ENCODE peak calls at places on chromosome 7, in six cellular contexts. G is H9, F is DND-41, U is mammary epithelial cell, I is kidney, K is neuronal stem cell. E is an unnamed sample.

GRCh38 chr7:27863866-27864265 is 123.9 kb downstream of the TAX1BP1 start:
- DNase-seq in G (peak; percentile 41), F (no peak), U (no peak), I (no peak), K (no peak), E (no peak)

GRCh38 chr7:50655020-50655419 is 89.8 kb upstream of the DDC start:
- DNase-seq in G (no peak), F (no peak), U (no peak), I (no peak), K (no peak), E (no peak)

GRCh38 chr7:150378115-150378852 is 846 bp upstream of the ZNF775 start:
- DNase-seq in G (peak; percentile 96), F (peak; percentile 89), U (no peak), I (peak; percentile 79), K (peak; percentile 83), E (peak; percentile 85)

GRCh38 chr7:139566075-139566474 is 42.6 kb downstream of the CLEC2L start:
- DNase-seq in G (no peak), F (no peak), U (no peak), I (no peak), K (no peak), E (no peak)

GRCh38 chr7:127819975-127820778 is 168.2 kb downstream of the SND1 start:
- DNase-seq in G (no peak), F (no peak), U (peak; percentile 11), I (no peak), K (no peak), E (no peak)

GRCh38 chr7:114303301-114303700 is 111.3 kb upstream of the FOXP2 start:
- DNase-seq in G (no peak), F (no peak), U (no peak), I (no peak), K (no peak), E (no peak)

GRCh38 chr7:119945822-119946221 is 327.2 kb upstream of the KCND2 start:
- DNase-seq in G (no peak), F (no peak), U (no peak), I (no peak), K (no peak), E (no peak)

GRCh38 chr7:145263886-145264285 is 428.0 kb upstream of the TPK1 start:
- DNase-seq in G (no peak), F (no peak), U (no peak), I (no peak), K (no peak), E (no peak)

GRCh38 chr7:154967581-154967980 is 35.3 kb downstream of the PAXIP1 start:
- DNase-seq in G (no peak), F (no peak), U (no peak), I (no peak), K (no peak), E (no peak)

GRCh38 chr7:48427671-48428070 is 256.4 kb downstream of the ABCA13 start:
- DNase-seq in G (no peak), F (no peak), U (peak; percentile 71), I (no peak), K (no peak), E (no peak)

GRCh38 chr7:104552102-104552501 is 223.7 kb downstream of the LHFPL3 start:
- DNase-seq in G (peak; percentile 59), F (peak; percentile 70), U (peak; percentile 29), I (no peak), K (peak; percentile 81), E (peak; percentile 43)

GRCh38 chr7:79063019-79063698 is 390.3 kb downstream of the MAGI2 start:
- DNase-seq in G (no peak), F (no peak), U (no peak), I (no peak), K (no peak), E (no peak)

GRCh38 chr7:141709318-141709717 is 1.2 kb downstream of the WEE2 start:
- DNase-seq in G (no peak), F (no peak), U (no peak), I (no peak), K (no peak), E (no peak)

GRCh38 chr7:134739362-134739761 is 40.1 kb upstream of the CALD1 start:
- DNase-seq in G (no peak), F (no peak), U (no peak), I (no peak), K (no peak), E (no peak)

GRCh38 chr7:155962191-155962967 is 150.1 kb upstream of the SHH start:
- DNase-seq in G (no peak), F (no peak), U (peak; percentile 79), I (no peak), K (no peak), E (peak; percentile 39)

GRCh38 chr7:123494193-123494796 is 40.1 kb downstream of the IQUB start:
- DNase-seq in G (no peak), F (peak; percentile 13), U (peak; percentile 11), I (no peak), K (no peak), E (peak; percentile 31)

GRCh38 chr7:155918720-155919399 is 106.6 kb upstream of the SHH start:
- DNase-seq in G (no peak), F (no peak), U (peak; percentile 84), I (peak; percentile 94), K (no peak), E (peak; percentile 84)

GRCh38 chr7:151864561-151864960 is 12.4 kb downstream of the PRKAG2 start:
- DNase-seq in G (no peak), F (no peak), U (no peak), I (peak; percentile 25), K (no peak), E (no peak)

GRCh38 chr7:11212816-11213215 is 239.1 kb downstream of the PHF14 start:
- DNase-seq in G (no peak), F (no peak), U (no peak), I (no peak), K (no peak), E (no peak)

GRCh38 chr7:44291066-44291732 is 34.2 kb downstream of the CAMK2B start:
- DNase-seq in G (no peak), F (peak; percentile 2), U (no peak), I (peak; percentile 89), K (no peak), E (no peak)

GRCh38 chr7:44307301-44307900 is 18.0 kb downstream of the CAMK2B start:
- DNase-seq in G (peak; percentile 65), F (peak; percentile 17), U (peak; percentile 33), I (peak; percentile 68), K (no peak), E (peak; percentile 16)

GRCh38 chr7:23477170-23477525 is 6.9 kb upstream of the IGF2BP3 start:
- DNase-seq in G (no peak), F (no peak), U (no peak), I (no peak), K (no peak), E (no peak)
- H3K9ac ChIP-seq in G (no peak overlapping the region), F (no peak overlapping the region), U (no peak overlapping the region), I (no peak overlapping the region), K (no peak overlapping the region), E (no peak overlapping the region)

GRCh38 chr7:52786174-52786573 is 249.3 kb upstream of the POM121L12 start:
- DNase-seq in G (no peak), F (no peak), U (no peak), I (no peak), K (no peak), E (no peak)
- H3K4me1 ChIP-seq in G (no peaks in the 10 kb centered on the region), F (no peaks in the 10 kb centered on the region), U (no peaks in the 10 kb centered on the region), I (no peaks in the 10 kb centered on the region), K (no peaks in the 10 kb centered on the region), E (no peaks in the 10 kb centered on the region)

GRCh38 chr7:64978497-64979203 is 12.2 kb downstream of the ZNF117 start:
- DNase-seq in G (no peak), F (no peak), U (no peak), I (no peak), K (no peak), E (no peak)
- H3K9me3 ChIP-seq in G (peaks cover 52% of the 10 kb centered on the region), F (peaks cover 60% of the 10 kb centered on the region), U (peaks cover 41% of the 10 kb centered on the region), I (peaks cover 60% of the 10 kb centered on the region), K (peaks cover 97% of the 10 kb centered on the region), E (peaks cover 5% of the 10 kb centered on the region)

GRCh38 chr7:2105280-2105679 is 127.5 kb downstream of the MAD1L1 start:
- DNase-seq in G (no peak), F (no peak), U (no peak), I (no peak), K (no peak), E (no peak)

GRCh38 chr7:2105917-2106316 is 126.8 kb downstream of the MAD1L1 start:
- DNase-seq in G (peak; percentile 85), F (no peak), U (no peak), I (no peak), K (no peak), E (no peak)

GRCh38 chr7:2104716-2105115 is 128.0 kb downstream of the MAD1L1 start:
- DNase-seq in G (no peak), F (no peak), U (no peak), I (no peak), K (no peak), E (no peak)

GRCh38 chr7:2103071-2103898 is 129.5 kb downstream of the MAD1L1 start:
- DNase-seq in G (no peak), F (no peak), U (no peak), I (no peak), K (no peak), E (no peak)

GRCh38 chr7:2104107-2104710 is 128.5 kb downstream of the MAD1L1 start:
- DNase-seq in G (peak; percentile 90), F (peak; percentile 16), U (no peak), I (peak; percentile 94), K (peak; percentile 64), E (peak; percentile 65)
- H3K9ac ChIP-seq in G (no peak overlapping the region), F (no peak overlapping the region), U (no peak overlapping the region), I (peak overlapping the region; percentile 46), K (no peak overlapping the region), E (no peak overlapping the region)

GRCh38 chr7:55056068-55056467 is 37.3 kb downstream of the EGFR start:
- DNase-seq in G (no peak), F (no peak), U (no peak), I (no peak), K (no peak), E (no peak)

GRCh38 chr7:55055479-55055878 is 36.7 kb downstream of the EGFR start:
- DNase-seq in G (no peak), F (no peak), U (peak; percentile 74), I (no peak), K (no peak), E (no peak)

GRCh38 chr7:55054758-55055157 is 35.9 kb downstream of the EGFR start:
- DNase-seq in G (no peak), F (no peak), U (no peak), I (no peak), K (no peak), E (no peak)

GRCh38 chr7:55058314-55058713 is 39.5 kb downstream of the EGFR start:
- DNase-seq in G (no peak), F (no peak), U (no peak), I (no peak), K (no peak), E (no peak)

GRCh38 chr7:55056577-55057480 is 38.0 kb downstream of the EGFR start:
- DNase-seq in G (no peak), F (no peak), U (no peak), I (no peak), K (no peak), E (no peak)
- H3K4me1 ChIP-seq in G (no peaks in the 10 kb centered on the region), F (no peaks in the 10 kb centered on the region), U (peaks cover 67% of the 10 kb centered on the region), I (peaks cover 11% of the 10 kb centered on the region), K (peaks cover 2% of the 10 kb centered on the region), E (no peaks in the 10 kb centered on the region)

DNA sequence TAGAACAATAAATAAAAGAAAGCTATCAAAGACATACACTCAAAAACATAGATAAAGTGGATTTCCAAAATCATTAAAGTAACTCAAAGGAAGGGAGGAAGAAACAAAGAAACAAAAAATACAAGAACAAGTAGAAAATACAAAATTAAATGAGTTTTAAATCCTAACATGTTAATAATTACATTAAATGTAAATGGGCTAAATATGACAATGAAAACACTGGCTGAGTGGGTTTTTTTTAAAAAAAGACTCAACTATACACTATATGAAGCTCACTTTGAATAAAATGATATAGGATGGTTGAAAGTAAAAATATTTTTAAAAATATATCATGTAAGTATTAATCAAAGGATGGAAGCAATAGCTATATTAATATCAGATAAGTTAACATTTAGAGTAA is 371.4 kb downstream of the PTPRN2 start:
- DNase-seq in G (no peak), F (no peak), U (no peak), I (no peak), K (no peak), E (no peak)
- H3K9me3 ChIP-seq in G (no peaks in the 10 kb centered on the region), F (peaks cover 6% of the 10 kb centered on the region), U (peaks cover 7% of the 10 kb centered on the region), I (peaks cover 3% of the 10 kb centered on the region), K (no peaks in the 10 kb centered on the region), E (no peaks in the 10 kb centered on the region)

E was measured in colonic mucosa.